ENCODE peak calls at places on chromosomes 11 and 22, in nine cellular contexts. B is transverse colon, F is Peyer's patch, P is prostate gland, W is IMR-90, Q is uterus, H is right lobe of liver, Y is K562, J is esophagus squamous epithelium. E is an unnamed sample.
A peak's percentile ranks its signal among the peaks of the same experiment; 100 is the strongest.

GRCh38 chr11:34214961-34215805 is 109.8 kb downstream of the NAT10 start:
- DNase-seq in B (no peak), F (no peak), P (no peak), W (peak; percentile 78), Q (no peak), H (no peak), Y (no peak), J (no peak), E (no peak)

GRCh38 chr22:19184276-19184997 is 5.9 kb upstream of the SLC25A1 start:
- DNase-seq in B (no peak), F (no peak), P (no peak), W (no peak), Q (no peak), H (no peak), Y (no peak), J (no peak), E (no peak)

GRCh38 chr11:73670808-73671207 is 24.4 kb downstream of the PLEKHB1 start:
- DNase-seq in B (no peak), F (no peak), P (no peak), W (no peak), Q (no peak), H (no peak), Y (no peak), J (no peak), E (no peak)

GRCh38 chr11:12692238-12693074 is 18.2 kb downstream of the TEAD1 start:
- DNase-seq in B (peak; percentile 92), F (peak; percentile 87), P (peak; percentile 87), W (peak; percentile 95), Q (peak; percentile 97), H (peak; percentile 98), Y (no peak), J (peak; percentile 6), E (peak; percentile 92)

GRCh38 chr11:126006068-126006467 is 56.6 kb downstream of the CDON start:
- DNase-seq in B (no peak), F (no peak), P (no peak), W (no peak), Q (no peak), H (no peak), Y (no peak), J (no peak), E (no peak)

GRCh38 chr22:45671051-45671782 is 417 bp upstream of the ATXN10 start:
- DNase-seq in B (peak; percentile 16), F (no peak), P (no peak), W (no peak), Q (peak; percentile 54), H (no peak), Y (no peak), J (no peak), E (no peak)

GRCh38 chr22:24977370-24978230 is 25.1 kb downstream of the KIAA1671 start:
- DNase-seq in B (peak; percentile 68), F (peak; percentile 70), P (peak; percentile 66), W (no peak), Q (peak; percentile 44), H (peak; percentile 73), Y (no peak), J (no peak), E (no peak)

GRCh38 chr11:8717876-8718753 is 35.5 kb downstream of the RPL27A start:
- DNase-seq in B (peak; percentile 24), F (no peak), P (peak; percentile 78), W (peak; percentile 97), Q (peak; percentile 79), H (peak; percentile 90), Y (no peak), J (no peak), E (peak; percentile 66)

GRCh38 chr11:20226936-20227335 is 66.7 kb upstream of the DBX1 start:
- DNase-seq in B (no peak), F (no peak), P (no peak), W (peak; percentile 28), Q (no peak), H (no peak), Y (no peak), J (no peak), E (no peak)

GRCh38 chr11:15308840-15309239 is 194.1 kb downstream of the INSC start:
- DNase-seq in B (no peak), F (no peak), P (no peak), W (no peak), Q (no peak), H (no peak), Y (no peak), J (no peak), E (no peak)

GRCh38 chr22:46229701-46230100 is 20.4 kb downstream of the CDPF1 start:
- DNase-seq in B (no peak), F (no peak), P (no peak), W (peak; percentile 43), Q (no peak), H (no peak), Y (no peak), J (no peak), E (no peak)

GRCh38 chr11:91653091-91653754 is 571.4 kb upstream of the FAT3 start:
- DNase-seq in B (no peak), F (no peak), P (no peak), W (no peak), Q (no peak), H (no peak), Y (no peak), J (no peak), E (no peak)

GRCh38 chr22:25403752-25404471 is 160.6 kb upstream of the GRK3 start:
- DNase-seq in B (no peak), F (no peak), P (no peak), W (peak; percentile 41), Q (no peak), H (no peak), Y (no peak), J (no peak), E (no peak)

GRCh38 chr22:19047993-19048392 is 74.2 kb downstream of the DGCR2 start:
- DNase-seq in B (no peak), F (peak; percentile 7), P (no peak), W (no peak), Q (no peak), H (no peak), Y (no peak), J (no peak), E (no peak)

GRCh38 chr11:65719887-65720236 is 736 bp downstream of the RNASEH2C start:
- DNase-seq in B (no peak), F (no peak), P (no peak), W (peak; percentile 36), Q (peak; percentile 36), H (no peak), Y (no peak), J (no peak), E (no peak)

GRCh38 chr11:116931206-116931953 is 94.0 kb upstream of the APOA1 start:
- DNase-seq in B (no peak), F (no peak), P (no peak), W (peak; percentile 53), Q (peak; percentile 19), H (no peak), Y (no peak), J (no peak), E (no peak)

GRCh38 chr11:360326-361280 is 8.7 kb upstream of the B4GALNT4 start:
- DNase-seq in B (no peak), F (peak; percentile 52), P (no peak), W (no peak), Q (no peak), H (no peak), Y (peak; percentile 9), J (no peak), E (no peak)

GRCh38 chr11:103936059-103936458 is 100.4 kb upstream of the DDI1 start:
- DNase-seq in B (no peak), F (no peak), P (no peak), W (peak; percentile 44), Q (no peak), H (no peak), Y (no peak), J (no peak), E (no peak)

GRCh38 chr11:116618461-116618860 is 154.3 kb downstream of the BUD13 start:
- DNase-seq in B (no peak), F (no peak), P (no peak), W (no peak), Q (no peak), H (peak; percentile 25), Y (no peak), J (no peak), E (no peak)

DNA sequence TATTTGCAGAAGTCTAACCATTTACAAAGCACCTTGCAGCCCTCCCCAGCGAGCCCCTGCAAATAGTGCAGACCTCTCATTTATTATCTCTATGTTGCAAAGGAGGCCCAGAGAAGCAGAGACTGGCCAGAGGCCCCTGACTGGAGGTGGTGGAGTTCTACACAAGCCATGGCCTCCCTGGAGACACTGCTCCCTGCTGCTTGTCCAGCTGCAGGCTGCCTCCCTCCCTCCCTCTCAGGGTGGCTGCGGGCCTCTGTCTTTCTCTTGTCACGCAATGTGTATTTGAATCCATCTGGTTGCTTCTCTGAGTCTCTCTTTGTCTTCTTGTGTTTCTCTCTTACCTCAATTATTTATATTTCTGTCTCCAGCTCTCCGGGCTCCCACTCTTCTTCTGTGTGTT is 59.1 kb upstream of the PRDM11 start:
- DNase-seq in B (no peak), F (no peak), P (no peak), W (peak; percentile 60), Q (no peak), H (no peak), Y (no peak), J (no peak), E (no peak)
- H3K27ac ChIP-seq in B (peak overlapping the region; percentile 75), F (peak overlapping the region; percentile 19), P (no peak overlapping the region), W (peak overlapping the region; percentile 97), Q (no peak overlapping the region), H (no peak overlapping the region), Y (no peak overlapping the region), J (peak overlapping the region; percentile 58), E (no peak overlapping the region)

GRCh38 chr22:22895776-22896445 is 8.3 kb downstream of the IGLL5 start:
- DNase-seq in B (no peak), F (no peak), P (no peak), W (no peak), Q (no peak), H (no peak), Y (peak; percentile 49), J (no peak), E (no peak)
- H3K4me3 ChIP-seq in B (no peak overlapping the region), F (no peak overlapping the region), P (no peak overlapping the region), W (no peak overlapping the region), Q (no peak overlapping the region), H (no peak overlapping the region), Y (no peak overlapping the region), J (no peak overlapping the region), E (no peak overlapping the region)

DNA sequence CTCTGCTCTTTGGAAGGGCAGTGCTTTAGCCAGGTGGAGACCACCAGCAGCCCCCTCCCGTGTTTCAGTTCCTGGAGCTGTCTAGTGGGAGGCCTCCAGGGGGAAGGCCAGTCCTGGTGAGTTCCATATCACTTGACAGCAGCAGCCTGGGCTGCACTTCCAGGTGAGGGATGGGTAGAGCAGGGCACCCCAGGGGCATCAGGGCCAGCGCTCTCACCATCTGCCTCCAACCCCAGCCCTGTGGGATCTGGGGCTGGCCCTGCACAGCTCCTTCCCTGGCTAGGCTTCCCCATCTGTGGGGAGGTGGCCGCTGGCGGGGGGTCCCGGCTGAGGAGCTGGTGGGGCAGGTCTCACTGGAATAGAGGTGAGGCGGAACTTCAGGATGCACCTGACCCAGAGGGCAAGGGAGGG is 60.5 kb downstream of the MORC2 start:
- DNase-seq in B (no peak), F (no peak), P (no peak), W (no peak), Q (no peak), H (peak; percentile 28), Y (no peak), J (no peak), E (no peak)
- TF ChIP-seq POLR2A in B (no peak), F (no peak), P (no peak), W (no peak), Q (no peak), H (no peak), Y (peak; percentile 36), J (no peak), E (no peak)

DNA sequence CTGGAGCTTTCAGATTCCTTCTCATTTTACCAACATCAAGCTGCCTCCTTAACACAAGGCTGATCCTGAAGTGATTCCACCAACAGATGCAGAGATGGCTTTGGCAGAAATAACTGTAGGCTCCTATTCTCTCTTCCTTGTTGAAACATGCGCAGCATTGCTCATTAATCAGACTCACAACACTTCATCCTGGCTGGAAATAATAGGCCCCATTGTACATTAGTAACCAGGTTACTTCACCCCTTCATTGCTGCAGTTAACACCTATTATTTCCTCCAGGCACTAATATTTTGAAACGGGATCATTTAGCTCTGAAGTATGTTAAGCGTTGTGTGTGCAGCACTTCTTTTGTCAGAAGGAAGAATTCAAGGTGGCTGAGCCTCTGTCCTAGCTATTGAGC is 88.9 kb downstream of the OPCML start:
- DNase-seq in B (no peak), F (no peak), P (no peak), W (no peak), Q (no peak), H (no peak), Y (no peak), J (no peak), E (no peak)
- H3K27ac ChIP-seq in B (no peak overlapping the region), F (no peak overlapping the region), P (no peak overlapping the region), W (no peak overlapping the region), Q (no peak overlapping the region), H (no peak overlapping the region), Y (no peak overlapping the region), J (no peak overlapping the region), E (no peak overlapping the region)

E was measured in body of pancreas.